ENCODE peak calls at places on chromosomes 1 and 21, in seven cellular contexts. W, I, X, P, G, H and F are unnamed samples.

GRCh38 chr21:38950388-38951094 is 144.8 kb downstream of the ETS2 start:
- DNase-seq in G (no peak), I (no peak), W (no peak), P (no peak), X (peak), H (no peak), F (no peak)

GRCh38 chr1:218705911-218706893 is 361.1 kb downstream of the TGFB2 start:
- DNase-seq in X (peak), P (peak), I (no peak), H (no peak), G (no peak), W (no peak), F (no peak)

GRCh38 chr1:19988269-19989006 is 9.0 kb upstream of the PLA2G2A start:
- DNase-seq in I (no peak), P (no peak), W (no peak), H (no peak), X (no peak), G (no peak), F (no peak)

GRCh38 chr1:115874929-115875328 is 34.0 kb upstream of the NHLH2 start:
- DNase-seq in I (no peak), X (no peak), H (no peak), P (peak), W (no peak), G (no peak), F (no peak)

GRCh38 chr1:10555635-10556429 is 81.1 kb downstream of the PEX14 start:
- DNase-seq in G (no peak), X (no peak), H (no peak), P (no peak), W (no peak), I (no peak), F (no peak)

GRCh38 chr1:245085508-245086095 is 69.2 kb upstream of the KIF26B start:
- DNase-seq in W (no peak), I (no peak), G (no peak), H (no peak), X (peak), P (peak), F (no peak)

GRCh38 chr1:209630383-209631219 is 21.6 kb downstream of the LAMB3 start:
- DNase-seq in H (no peak), P (no peak), G (peak), W (no peak), X (no peak), I (no peak), F (no peak)

GRCh38 chr1:90723561-90724108 is 6.5 kb upstream of the BARHL2 start:
- DNase-seq in X (no peak), W (no peak), P (no peak), G (peak), H (no peak), I (no peak), F (no peak)

GRCh38 chr1:89615676-89616598 is 17.0 kb upstream of the LRRC8C start:
- DNase-seq in G (peak), X (peak), W (no peak), I (no peak), P (no peak), H (peak), F (no peak)

GRCh38 chr1:210332719-210333398 is 4.2 kb downstream of the HHAT start:
- DNase-seq in I (no peak), H (peak), G (no peak), X (no peak), P (peak), W (no peak), F (no peak)

GRCh38 chr1:29505537-29506220 is 269.4 kb downstream of the PTPRU start:
- DNase-seq in H (peak), X (no peak), G (peak), I (peak), P (no peak), W (no peak), F (no peak)

GRCh38 chr1:71857862-71858261 is 424.5 kb downstream of the NEGR1 start:
- DNase-seq in I (no peak), X (no peak), H (no peak), G (no peak), W (no peak), P (no peak), F (no peak)

GRCh38 chr1:52487632-52488031 is 65.3 kb downstream of the TUT4 start:
- DNase-seq in G (no peak), H (no peak), W (no peak), X (no peak), I (no peak), P (no peak), F (no peak)

GRCh38 chr1:165595561-165595960 is 35.5 kb upstream of the MGST3 start:
- DNase-seq in I (no peak), W (no peak), P (no peak), H (no peak), X (no peak), G (no peak), F (no peak)

GRCh38 chr1:224565186-224565585 is 50.9 kb upstream of the CNIH3 start:
- DNase-seq in H (no peak), G (no peak), W (peak), I (no peak), P (peak), X (peak), F (no peak)

GRCh38 chr21:38913120-38913975 is 107.6 kb downstream of the ETS2 start:
- DNase-seq in P (no peak), X (peak), W (peak), G (peak), H (no peak), I (peak), F (no peak)

GRCh38 chr1:155017946-155018316 is 15.3 kb downstream of the ZBTB7B start:
- DNase-seq in P (no peak), I (no peak), W (no peak), X (no peak), H (no peak), G (no peak), F (no peak)

GRCh38 chr1:92858564-92859399 is 26.9 kb downstream of the RPL5 start:
- DNase-seq in I (peak), P (peak), H (no peak), G (no peak), W (no peak), X (peak), F (no peak)

GRCh38 chr21:33859373-33860102 is 56.1 kb downstream of the ATP5PO start:
- DNase-seq in W (no peak), X (no peak), I (no peak), P (no peak), G (no peak), H (no peak), F (no peak)

GRCh38 chr1:3111616-3112021 is 42.6 kb downstream of the PRDM16 start:
- DNase-seq in G (no peak), H (no peak), W (no peak), I (no peak), X (no peak), P (no peak), F (no peak)

GRCh38 chr21:37045139-37045538 is 27.7 kb downstream of the PIGP start:
- DNase-seq in X (no peak), W (no peak), G (no peak), H (no peak), I (no peak), P (no peak), F (no peak)

GRCh38 chr1:34603594-34603993 is 151.3 kb upstream of the GJB5 start:
- DNase-seq in W (no peak), P (no peak), H (no peak), G (no peak), X (no peak), I (peak), F (no peak)

GRCh38 chr1:11611928-11612327 is 42.3 kb downstream of the FBXO2 start:
- DNase-seq in G (no peak), P (no peak), H (no peak), X (no peak), I (no peak), W (no peak), F (no peak)

GRCh38 chr1:40795811-40796586 is 12.4 kb downstream of the KCNQ4 start:
- DNase-seq in G (no peak), P (no peak), H (no peak), X (no peak), I (no peak), W (no peak), F (no peak)

GRCh38 chr1:20210736-20211405 is 24.6 kb upstream of the PLA2G2C start:
- DNase-seq in H (no peak), I (no peak), X (peak), P (no peak), G (no peak), W (no peak), F (no peak)

GRCh38 chr1:24391882-24392603 is 21.5 kb downstream of the STPG1 start:
- DNase-seq in H (peak), P (peak), W (no peak), G (peak), X (peak), I (peak), F (peak)

GRCh38 chr1:160707171-160708109 is 4.2 kb downstream of the CD48 start:
- DNase-seq in G (no peak), W (no peak), P (peak), H (no peak), I (no peak), X (no peak), F (no peak)

GRCh38 chr1:53944469-53945182 is 873 bp downstream of the IFT25 start:
- DNase-seq in I (no peak), G (peak), W (no peak), P (no peak), X (no peak), H (no peak), F (no peak)

GRCh38 chr1:232709339-232709738 is 79.4 kb upstream of the SIPA1L2 start:
- DNase-seq in X (no peak), P (peak), H (no peak), I (no peak), W (no peak), G (no peak), F (no peak)

GRCh38 chr1:225152061-225152460 is 222.6 kb downstream of the DNAH14 start:
- DNase-seq in P (no peak), W (no peak), G (no peak), H (no peak), X (no peak), I (no peak), F (no peak)

GRCh38 chr1:162725301-162725834 is 65.1 kb upstream of the HSD17B7 start:
- DNase-seq in H (no peak), W (no peak), I (no peak), P (no peak), G (no peak), X (no peak), F (no peak)